ENCODE peak calls at places on chromosomes 5 and 9, in seven cellular contexts. U is psoas muscle; A is cardiac muscle cell; R is AG04450; M is CD8-positive, alpha-beta T cell; V is Panc1; Z is heart left ventricle. E is an unnamed sample.

GRCh38 chr9:7315746-7316457 is 483.7 kb downstream of the DMAC1 start:
- DNase-seq in A (peak; percentile 78), M (no peak), U (no peak), V (no peak), Z (no peak), R (no peak), E (no peak)

GRCh38 chr9:131815971-131816873 is 76.3 kb upstream of the RAPGEF1 start:
- DNase-seq in M (no peak), R (no peak), V (no peak), A (no peak), Z (no peak), U (no peak), E (peak; percentile 85)

GRCh38 chr5:35012796-35013195 is 35.0 kb downstream of the AGXT2 start:
- DNase-seq in M (no peak), V (no peak), A (peak; percentile 59), R (no peak), U (peak; percentile 49), Z (peak; percentile 66), E (no peak)

GRCh38 chr5:140808889-140809291 is 2.0 kb downstream of the PCDHA4 start:
- DNase-seq in V (no peak), R (no peak), M (no peak), Z (no peak), A (no peak), U (no peak), E (no peak)

GRCh38 chr5:15249152-15249551 is 250.8 kb upstream of the FBXL7 start:
- DNase-seq in R (peak; percentile 32), Z (no peak), A (peak; percentile 82), M (no peak), V (peak; percentile 10), U (no peak), E (no peak)

GRCh38 chr9:89549031-89549644 is 51.2 kb upstream of the SEMA4D start:
- DNase-seq in M (peak; percentile 81), Z (peak; percentile 71), R (peak; percentile 20), U (peak; percentile 76), A (peak; percentile 78), V (peak; percentile 28), E (peak; percentile 95)

GRCh38 chr5:56175465-56175864 is 57.7 kb downstream of the ANKRD55 start:
- DNase-seq in R (no peak), V (no peak), U (no peak), Z (peak; percentile 35), M (no peak), A (peak; percentile 96), E (no peak)

GRCh38 chr9:2072752-2073405 is 57.7 kb downstream of the SMARCA2 start:
- DNase-seq in V (no peak), U (no peak), R (no peak), A (no peak), M (no peak), Z (no peak), E (no peak)

GRCh38 chr5:50320131-50320749 is 120.8 kb downstream of the EMB start:
- DNase-seq in Z (no peak), R (no peak), M (no peak), U (no peak), V (no peak), A (no peak), E (no peak)

GRCh38 chr5:39542511-39542910 is 117.7 kb upstream of the DAB2 start:
- DNase-seq in R (no peak), Z (no peak), U (no peak), V (no peak), M (no peak), A (peak; percentile 19), E (peak; percentile 11)

GRCh38 chr9:91177661-91178280 is 183.9 kb downstream of the AUH start:
- DNase-seq in R (no peak), V (no peak), U (no peak), M (no peak), A (no peak), Z (no peak), E (no peak)

GRCh38 chr5:142408536-142409252 is 83.9 kb upstream of the SPRY4 start:
- DNase-seq in A (no peak), U (no peak), V (no peak), R (no peak), Z (no peak), M (no peak), E (no peak)

GRCh38 chr9:38708759-38709158 is 11.2 kb downstream of the FAM240B start:
- DNase-seq in R (no peak), M (no peak), U (no peak), Z (no peak), V (no peak), A (peak; percentile 24), E (no peak)

GRCh38 chr5:61322738-61323429 is 9.2 kb upstream of the ZSWIM6 start:
- DNase-seq in U (no peak), M (no peak), V (no peak), Z (no peak), R (no peak), A (peak; percentile 76), E (peak; percentile 31)

GRCh38 chr9:119898316-119898715 is 529.1 kb upstream of the BRINP1 start:
- DNase-seq in M (no peak), Z (no peak), U (no peak), V (no peak), A (no peak), R (no peak), E (no peak)

GRCh38 chr9:34154052-34154451 is 24.8 kb upstream of the UBAP1 start:
- DNase-seq in A (no peak), M (no peak), Z (no peak), U (no peak), R (no peak), V (no peak), E (no peak)

DNA sequence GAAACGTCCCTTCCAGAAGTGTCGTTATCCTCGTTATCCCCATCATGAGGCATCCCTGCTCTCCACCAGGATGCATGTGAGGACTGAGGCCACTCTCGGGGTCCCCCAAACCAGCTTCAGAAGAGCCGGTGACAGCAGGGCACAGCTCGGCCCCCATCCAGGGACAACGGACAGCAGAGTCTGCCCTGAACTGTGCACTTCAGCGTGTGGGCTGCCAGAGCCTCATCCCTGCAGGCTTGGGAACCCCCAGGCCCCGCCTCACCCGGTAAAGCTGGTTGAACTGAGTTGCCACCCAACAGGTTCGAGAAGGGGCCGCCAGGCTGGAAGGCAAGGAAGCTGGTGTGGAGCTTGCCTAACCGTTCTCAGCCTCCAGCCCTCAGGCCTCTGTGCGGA is 710 bp upstream of the CARD9 start:
- DNase-seq in R (no peak), Z (no peak), U (no peak), M (no peak), A (no peak), V (no peak), E (no peak)
- H3K27ac ChIP-seq in R (no peak overlapping the region), Z (no peak overlapping the region), U (no peak overlapping the region), M (no peak overlapping the region), A (no peak overlapping the region), V (no peak overlapping the region), E (no peak overlapping the region)

GRCh38 chr9:36999728-37000333 is 34.2 kb downstream of the PAX5 start:
- DNase-seq in M (no peak), R (no peak), V (no peak), U (no peak), Z (no peak), A (no peak), E (no peak)
- H3K4me3 ChIP-seq in M (no peak overlapping the region), R (no peak overlapping the region), V (no peak overlapping the region), U (no peak overlapping the region), Z (no peak overlapping the region), A (no peak overlapping the region), E (no peak overlapping the region)

GRCh38 chr9:76372345-76372744 is 21.9 kb downstream of the RFK start:
- DNase-seq in V (no peak), A (peak; percentile 10), Z (no peak), U (no peak), R (no peak), M (no peak), E (no peak)

GRCh38 chr9:76374702-76375543 is 19.3 kb downstream of the RFK start:
- DNase-seq in V (peak; percentile 64), Z (peak; percentile 81), U (peak; percentile 66), M (no peak), A (peak; percentile 93), R (peak; percentile 82), E (peak; percentile 79)

GRCh38 chr9:76371901-76372300 is 22.3 kb downstream of the RFK start:
- DNase-seq in M (no peak), Z (no peak), A (peak; percentile 63), R (peak; percentile 24), V (no peak), U (no peak), E (no peak)

GRCh38 chr9:76373777-76374474 is 20.3 kb downstream of the RFK start:
- DNase-seq in M (no peak), U (no peak), V (no peak), Z (no peak), A (no peak), R (no peak), E (no peak)

GRCh38 chr9:76373173-76373771 is 21.0 kb downstream of the RFK start:
- DNase-seq in R (peak; percentile 46), M (no peak), V (no peak), U (peak; percentile 61), A (peak; percentile 58), Z (peak; percentile 30), E (peak; percentile 78)
- TF ChIP-seq CTCF in R (no peak), M (no peak), V (no peak), U (no peak), A (no peak), Z (no peak), E (no peak)

DNA sequence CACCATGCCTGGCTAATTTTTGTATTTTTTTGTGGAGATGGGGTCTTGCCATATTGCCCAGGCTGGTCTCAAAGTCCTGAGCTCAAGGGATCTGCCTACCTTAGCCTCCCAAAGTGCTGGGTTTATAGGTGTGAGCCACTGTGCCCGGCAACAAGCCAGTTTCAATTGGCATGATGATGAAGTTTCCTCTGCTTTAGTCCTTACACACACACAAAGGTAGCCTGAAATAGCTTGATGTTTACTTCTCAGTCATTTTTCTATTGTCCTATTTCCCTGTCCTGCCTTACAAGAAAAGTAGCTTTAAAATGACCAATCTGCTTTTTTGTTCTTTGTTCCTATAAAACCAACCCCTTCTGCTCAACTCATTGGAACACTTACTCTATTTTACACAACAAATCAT is 33.6 kb downstream of the PDE6A start:
- DNase-seq in Z (no peak), V (no peak), M (no peak), U (no peak), R (no peak), A (no peak), E (no peak)
- H3K27ac ChIP-seq in Z (no peak overlapping the region), V (no peak overlapping the region), M (no peak overlapping the region), U (no peak overlapping the region), R (no peak overlapping the region), A (no peak overlapping the region), E (no peak overlapping the region)

GRCh38 chr9:137959641-137960411 is 82.2 kb downstream of the CACNA1B start:
- DNase-seq in U (no peak), M (no peak), R (no peak), Z (no peak), V (no peak), A (no peak), E (peak; percentile 73)
- H3K4me3 ChIP-seq in U (no peak overlapping the region), M (no peak overlapping the region), R (no peak overlapping the region), Z (no peak overlapping the region), V (no peak overlapping the region), A (no peak overlapping the region), E (no peak overlapping the region)

DNA sequence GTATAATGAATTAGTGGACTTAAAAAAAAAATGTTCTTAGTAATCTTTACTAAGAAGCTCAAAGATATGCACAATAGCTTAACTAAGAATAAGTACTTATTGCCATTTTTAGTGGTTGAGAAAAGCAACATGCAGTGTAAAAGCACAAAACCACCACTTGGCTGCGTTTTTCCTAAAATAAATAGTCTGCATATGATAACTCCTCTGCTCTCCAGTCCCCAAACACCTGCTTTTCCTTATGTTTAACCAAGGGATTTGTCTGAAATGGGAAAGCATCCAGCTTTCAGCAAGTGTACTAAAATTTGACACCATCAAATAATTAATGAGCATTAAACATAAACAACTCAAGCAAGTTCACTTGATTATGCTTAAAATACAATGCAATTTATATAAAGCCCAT is 41.4 kb downstream of the PSIP1 start:
- DNase-seq in U (no peak), M (no peak), A (no peak), R (no peak), V (no peak), Z (no peak), E (no peak)
- TF ChIP-seq CTCF in U (no peak), M (no peak), A (no peak), R (peak; percentile 27), V (no peak), Z (no peak), E (no peak)